ENCODE peak calls at places on chromosome 12, in eight cellular contexts. One of them, this sample, is unnamed.

GRCh38 chr12:19158909-19159308 is 29.4 kb downstream of the PLEKHA5 start:
- DNase-seq in NCI-H187: no peak
- DNase-seq in ovary: no peak
- DNase-seq in adipocyte: peak; percentile 70
- DNase-seq in cardiac muscle cell: peak; percentile 69
- DNase-seq in RPMI8226: no peak
- DNase-seq in anterior cingulate cortex: no peak
- DNase-seq in pancreas: no peak
- DNase-seq in this sample: no peak

GRCh38 chr12:113142173-113142885 is 6.8 kb upstream of the RASAL1 start:
- DNase-seq in NCI-H187: no peak
- DNase-seq in ovary: no peak
- DNase-seq in adipocyte: no peak
- DNase-seq in cardiac muscle cell: no peak
- DNase-seq in RPMI8226: no peak
- DNase-seq in anterior cingulate cortex: peak; percentile 92
- DNase-seq in pancreas: no peak
- DNase-seq in this sample: peak; percentile 68

GRCh38 chr12:121797937-121798801 is 4.7 kb upstream of the RHOF start:
- DNase-seq in NCI-H187: peak; percentile 81
- DNase-seq in ovary: peak; percentile 93
- DNase-seq in adipocyte: peak; percentile 54
- DNase-seq in cardiac muscle cell: peak; percentile 44
- DNase-seq in RPMI8226: peak; percentile 55
- DNase-seq in anterior cingulate cortex: peak; percentile 70
- DNase-seq in pancreas: peak; percentile 80
- DNase-seq in this sample: peak; percentile 76

GRCh38 chr12:58421990-58422389 is 480.6 kb downstream of the ATP23 start:
- DNase-seq in NCI-H187: no peak
- DNase-seq in ovary: no peak
- DNase-seq in adipocyte: no peak
- DNase-seq in cardiac muscle cell: no peak
- DNase-seq in RPMI8226: no peak
- DNase-seq in anterior cingulate cortex: no peak
- DNase-seq in pancreas: no peak
- DNase-seq in this sample: no peak

GRCh38 chr12:109545826-109546225 is 27.5 kb downstream of the MMAB start:
- DNase-seq in NCI-H187: no peak
- DNase-seq in ovary: no peak
- DNase-seq in adipocyte: no peak
- DNase-seq in cardiac muscle cell: no peak
- DNase-seq in RPMI8226: no peak
- DNase-seq in anterior cingulate cortex: no peak
- DNase-seq in pancreas: no peak
- DNase-seq in this sample: no peak

GRCh38 chr12:16984484-16984883 is 378.5 kb upstream of the LMO3 start:
- DNase-seq in NCI-H187: no peak
- DNase-seq in ovary: no peak
- DNase-seq in adipocyte: no peak
- DNase-seq in cardiac muscle cell: no peak
- DNase-seq in RPMI8226: peak; percentile 32
- DNase-seq in anterior cingulate cortex: no peak
- DNase-seq in pancreas: no peak
- DNase-seq in this sample: no peak

GRCh38 chr12:81083906-81084513 is 6.1 kb downstream of the ACSS3 start:
- DNase-seq in NCI-H187: no peak
- DNase-seq in ovary: no peak
- DNase-seq in adipocyte: no peak
- DNase-seq in cardiac muscle cell: peak; percentile 24
- DNase-seq in RPMI8226: no peak
- DNase-seq in anterior cingulate cortex: no peak
- DNase-seq in pancreas: no peak
- DNase-seq in this sample: no peak

GRCh38 chr12:109734219-109735000 is 20.8 kb downstream of the FAM222A start:
- DNase-seq in NCI-H187: no peak
- DNase-seq in ovary: peak; percentile 42
- DNase-seq in adipocyte: no peak
- DNase-seq in cardiac muscle cell: peak; percentile 62
- DNase-seq in RPMI8226: no peak
- DNase-seq in anterior cingulate cortex: no peak
- DNase-seq in pancreas: peak; percentile 49
- DNase-seq in this sample: peak; percentile 15

GRCh38 chr12:93978553-93978952 is 169.8 kb upstream of the PLXNC1 start:
- DNase-seq in NCI-H187: no peak
- DNase-seq in ovary: no peak
- DNase-seq in adipocyte: peak; percentile 89
- DNase-seq in cardiac muscle cell: peak; percentile 92
- DNase-seq in RPMI8226: no peak
- DNase-seq in anterior cingulate cortex: no peak
- DNase-seq in pancreas: no peak
- DNase-seq in this sample: no peak

GRCh38 chr12:12807970-12808702 is 5.0 kb upstream of the DDX47 start:
- DNase-seq in NCI-H187: no peak
- DNase-seq in ovary: no peak
- DNase-seq in adipocyte: peak; percentile 42
- DNase-seq in cardiac muscle cell: no peak
- DNase-seq in RPMI8226: no peak
- DNase-seq in anterior cingulate cortex: no peak
- DNase-seq in pancreas: no peak
- DNase-seq in this sample: peak; percentile 43

GRCh38 chr12:119672194-119672593 is 4.3 kb downstream of the PRKAB1 start:
- DNase-seq in NCI-H187: no peak
- DNase-seq in ovary: no peak
- DNase-seq in adipocyte: no peak
- DNase-seq in cardiac muscle cell: no peak
- DNase-seq in RPMI8226: no peak
- DNase-seq in anterior cingulate cortex: no peak
- DNase-seq in pancreas: no peak
- DNase-seq in this sample: no peak

GRCh38 chr12:103423061-103423473 is 72.7 kb downstream of the C12orf42 start:
- DNase-seq in NCI-H187: no peak
- DNase-seq in ovary: no peak
- DNase-seq in adipocyte: no peak
- DNase-seq in cardiac muscle cell: no peak
- DNase-seq in RPMI8226: no peak
- DNase-seq in anterior cingulate cortex: no peak
- DNase-seq in pancreas: no peak
- DNase-seq in this sample: no peak

GRCh38 chr12:52585951-52586350 is 12.3 kb upstream of the KRT74 start:
- DNase-seq in NCI-H187: no peak
- DNase-seq in ovary: no peak
- DNase-seq in adipocyte: no peak
- DNase-seq in cardiac muscle cell: no peak
- DNase-seq in RPMI8226: peak; percentile 15
- DNase-seq in anterior cingulate cortex: no peak
- DNase-seq in pancreas: no peak
- DNase-seq in this sample: no peak

GRCh38 chr12:94513527-94513926 is 53.9 kb upstream of the CEP83 start:
- DNase-seq in NCI-H187: no peak
- DNase-seq in ovary: no peak
- DNase-seq in adipocyte: no peak
- DNase-seq in cardiac muscle cell: no peak
- DNase-seq in RPMI8226: no peak
- DNase-seq in anterior cingulate cortex: no peak
- DNase-seq in pancreas: no peak
- DNase-seq in this sample: no peak

GRCh38 chr12:4526923-4527546 is 11.7 kb upstream of the RAD51AP1 start:
- DNase-seq in NCI-H187: no peak
- DNase-seq in ovary: no peak
- DNase-seq in adipocyte: peak; percentile 61
- DNase-seq in cardiac muscle cell: peak; percentile 30
- DNase-seq in RPMI8226: no peak
- DNase-seq in anterior cingulate cortex: no peak
- DNase-seq in pancreas: no peak
- DNase-seq in this sample: no peak

This sample was measured in stomach.